ENCODE peak calls at places on chromosomes 16 and 17, in four cellular contexts. One of them, this sample, is unnamed.
A peak's percentile ranks its signal among the peaks of the same experiment; 100 is the strongest.

GRCh38 chr16:11256657-11257130 is 690 bp upstream of the SOCS1 start:
- DNase-seq in mesenchymal stem cell: peak; percentile 81
- DNase-seq in trophoblast cell: peak; percentile 50
- DNase-seq in neuronal stem cell: peak; percentile 46
- DNase-seq in this sample: peak; percentile 57

GRCh38 chr17:41307647-41308046 is 1.5 kb downstream of the KRTAP16-1 start:
- DNase-seq in mesenchymal stem cell: no peak
- DNase-seq in trophoblast cell: no peak
- DNase-seq in neuronal stem cell: no peak
- DNase-seq in this sample: no peak

GRCh38 chr16:68070811-68071546 is 14.2 kb upstream of the NFATC3 start:
- DNase-seq in trophoblast cell: no peak
- DNase-seq in mesenchymal stem cell: no peak
- DNase-seq in neuronal stem cell: no peak
- DNase-seq in this sample: no peak

GRCh38 chr17:46942441-46943217 is 19.7 kb downstream of the GOSR2 start:
- DNase-seq in neuronal stem cell: peak; percentile 63
- DNase-seq in mesenchymal stem cell: peak; percentile 83
- DNase-seq in trophoblast cell: peak; percentile 49
- DNase-seq in this sample: peak; percentile 86

GRCh38 chr17:81142301-81143199 is 22.8 kb upstream of the PVALEF start:
- DNase-seq in mesenchymal stem cell: peak; percentile 72
- DNase-seq in trophoblast cell: peak; percentile 75
- DNase-seq in neuronal stem cell: peak; percentile 61
- DNase-seq in this sample: peak; percentile 89

GRCh38 chr17:50365165-50365564 is 7.8 kb downstream of the MRPL27 start:
- DNase-seq in mesenchymal stem cell: no peak
- DNase-seq in trophoblast cell: no peak
- DNase-seq in neuronal stem cell: no peak
- DNase-seq in this sample: no peak

GRCh38 chr17:14469971-14470370 is 169.1 kb downstream of the HS3ST3B1 start:
- DNase-seq in trophoblast cell: no peak
- DNase-seq in mesenchymal stem cell: no peak
- DNase-seq in neuronal stem cell: no peak
- DNase-seq in this sample: no peak

GRCh38 chr16:87703835-87704375 is 61.9 kb downstream of the KLHDC4 start:
- DNase-seq in mesenchymal stem cell: no peak
- DNase-seq in neuronal stem cell: no peak
- DNase-seq in trophoblast cell: no peak
- DNase-seq in this sample: no peak

GRCh38 chr17:81341347-81342061 is 46.4 kb upstream of the SLC38A10 start:
- DNase-seq in trophoblast cell: no peak
- DNase-seq in mesenchymal stem cell: peak; percentile 56
- DNase-seq in neuronal stem cell: no peak
- DNase-seq in this sample: peak; percentile 48

GRCh38 chr17:1779571-1780074 is 17.8 kb downstream of the SERPINF1 start:
- DNase-seq in trophoblast cell: no peak
- DNase-seq in neuronal stem cell: no peak
- DNase-seq in mesenchymal stem cell: peak; percentile 97
- DNase-seq in this sample: no peak

GRCh38 chr16:14502932-14503741 is 126.9 kb downstream of the PARN start:
- DNase-seq in trophoblast cell: no peak
- DNase-seq in neuronal stem cell: no peak
- DNase-seq in mesenchymal stem cell: peak; percentile 58
- DNase-seq in this sample: no peak

GRCh38 chr16:35598696-35599332 is 2139.4 kb downstream of the TP53TG3F start:
- DNase-seq in neuronal stem cell: no peak
- DNase-seq in mesenchymal stem cell: no peak
- DNase-seq in trophoblast cell: no peak
- DNase-seq in this sample: no peak

GRCh38 chr17:45228985-45229517 is 7.4 kb downstream of the FMNL1 start:
- DNase-seq in neuronal stem cell: no peak
- DNase-seq in trophoblast cell: peak; percentile 51
- DNase-seq in mesenchymal stem cell: peak; percentile 93
- DNase-seq in this sample: peak; percentile 74

GRCh38 chr16:49574826-49575225 is 201.2 kb downstream of the C16orf78 start:
- DNase-seq in neuronal stem cell: no peak
- DNase-seq in trophoblast cell: no peak
- DNase-seq in mesenchymal stem cell: no peak
- DNase-seq in this sample: no peak

GRCh38 chr16:71628810-71629209 is 2.8 kb downstream of the MARVELD3 start:
- DNase-seq in trophoblast cell: no peak
- DNase-seq in mesenchymal stem cell: peak; percentile 26
- DNase-seq in neuronal stem cell: no peak
- DNase-seq in this sample: no peak

GRCh38 chr16:89358030-89359005 is 132.0 kb downstream of the ANKRD11 start:
- DNase-seq in mesenchymal stem cell: no peak
- DNase-seq in neuronal stem cell: no peak
- DNase-seq in trophoblast cell: no peak
- DNase-seq in this sample: no peak

GRCh38 chr17:39364236-39365025 is 37.0 kb downstream of the FBXL20 start:
- DNase-seq in mesenchymal stem cell: no peak
- DNase-seq in neuronal stem cell: no peak
- DNase-seq in trophoblast cell: peak; percentile 69
- DNase-seq in this sample: no peak

GRCh38 chr16:19837331-19837943 is 47.2 kb downstream of the GPRC5B start:
- DNase-seq in mesenchymal stem cell: no peak
- DNase-seq in neuronal stem cell: peak; percentile 54
- DNase-seq in trophoblast cell: no peak
- DNase-seq in this sample: no peak

GRCh38 chr17:81577278-81578000 is 25.3 kb upstream of the FAAP100 start:
- DNase-seq in neuronal stem cell: no peak
- DNase-seq in mesenchymal stem cell: no peak
- DNase-seq in trophoblast cell: no peak
- DNase-seq in this sample: peak; percentile 25

GRCh38 chr16:4378202-4378666 is 6.6 kb downstream of the VASN start:
- DNase-seq in mesenchymal stem cell: no peak
- DNase-seq in trophoblast cell: no peak
- DNase-seq in neuronal stem cell: no peak
- DNase-seq in this sample: no peak
- H2AK5ac ChIP-seq in mesenchymal stem cell: no peak overlapping the region
- H2AK5ac ChIP-seq in trophoblast cell: no peak overlapping the region
- H2AK5ac ChIP-seq in neuronal stem cell: peak overlapping the region; percentile 90
- H2AK5ac ChIP-seq in this sample: no peak overlapping the region

GRCh38 chr16:65057184-65057583 is 64.7 kb downstream of the CDH11 start:
- DNase-seq in trophoblast cell: no peak
- DNase-seq in mesenchymal stem cell: no peak
- DNase-seq in neuronal stem cell: no peak
- DNase-seq in this sample: no peak
- H3K79me1 ChIP-seq in trophoblast cell: no peaks in the 10 kb centered on the region
- H3K79me1 ChIP-seq in mesenchymal stem cell: peaks cover 4% of the 10 kb centered on the region
- H3K79me1 ChIP-seq in neuronal stem cell: peaks cover 6% of the 10 kb centered on the region
- H3K79me1 ChIP-seq in this sample: no peaks in the 10 kb centered on the region

GRCh38 chr17:66715745-66716156 is 119.2 kb upstream of the CACNG5 start:
- DNase-seq in mesenchymal stem cell: peak; percentile 71
- DNase-seq in trophoblast cell: peak; percentile 20
- DNase-seq in neuronal stem cell: peak; percentile 56
- DNase-seq in this sample: peak; percentile 62
- H2AFZ ChIP-seq in mesenchymal stem cell: no peak overlapping the region
- H2AFZ ChIP-seq in trophoblast cell: no peak overlapping the region
- H2AFZ ChIP-seq in neuronal stem cell: no peak overlapping the region
- H2AFZ ChIP-seq in this sample: no peak overlapping the region

GRCh38 chr17:7441202-7441705 is 1.9 kb downstream of the FGF11 start:
- DNase-seq in neuronal stem cell: no peak
- DNase-seq in mesenchymal stem cell: no peak
- DNase-seq in trophoblast cell: no peak
- DNase-seq in this sample: no peak
- H2AK5ac ChIP-seq in neuronal stem cell: no peak overlapping the region
- H2AK5ac ChIP-seq in mesenchymal stem cell: peak overlapping the region; percentile 73
- H2AK5ac ChIP-seq in trophoblast cell: no peak overlapping the region
- H2AK5ac ChIP-seq in this sample: no peak overlapping the region

GRCh38 chr17:73201215-73202069 is 8.6 kb downstream of the COG1 start:
- DNase-seq in trophoblast cell: no peak
- DNase-seq in neuronal stem cell: no peak
- DNase-seq in mesenchymal stem cell: no peak
- DNase-seq in this sample: no peak

GRCh38 chr17:73200476-73200875 is 7.6 kb downstream of the COG1 start:
- DNase-seq in neuronal stem cell: no peak
- DNase-seq in mesenchymal stem cell: no peak
- DNase-seq in trophoblast cell: no peak
- DNase-seq in this sample: no peak

GRCh38 chr17:73203788-73204479 is 11.1 kb downstream of the COG1 start:
- DNase-seq in neuronal stem cell: no peak
- DNase-seq in mesenchymal stem cell: no peak
- DNase-seq in trophoblast cell: no peak
- DNase-seq in this sample: no peak

GRCh38 chr17:73205326-73205980 is 12.6 kb downstream of the COG1 start:
- DNase-seq in mesenchymal stem cell: no peak
- DNase-seq in neuronal stem cell: no peak
- DNase-seq in trophoblast cell: no peak
- DNase-seq in this sample: no peak

GRCh38 chr17:73203135-73203787 is 10.4 kb downstream of the COG1 start:
- DNase-seq in trophoblast cell: no peak
- DNase-seq in mesenchymal stem cell: no peak
- DNase-seq in neuronal stem cell: no peak
- DNase-seq in this sample: no peak
- H3K79me1 ChIP-seq in trophoblast cell: no peaks in the 10 kb centered on the region
- H3K79me1 ChIP-seq in mesenchymal stem cell: peaks cover 31% of the 10 kb centered on the region
- H3K79me1 ChIP-seq in neuronal stem cell: no peaks in the 10 kb centered on the region
- H3K79me1 ChIP-seq in this sample: no peaks in the 10 kb centered on the region

GRCh38 chr16:77679901-77680300 is 42.4 kb upstream of the NUDT7 start:
- DNase-seq in mesenchymal stem cell: no peak
- DNase-seq in neuronal stem cell: no peak
- DNase-seq in trophoblast cell: no peak
- DNase-seq in this sample: no peak

GRCh38 chr16:77682586-77682985 is 39.7 kb upstream of the NUDT7 start:
- DNase-seq in neuronal stem cell: no peak
- DNase-seq in trophoblast cell: no peak
- DNase-seq in mesenchymal stem cell: no peak
- DNase-seq in this sample: no peak

GRCh38 chr16:77680496-77680895 is 41.8 kb upstream of the NUDT7 start:
- DNase-seq in trophoblast cell: no peak
- DNase-seq in neuronal stem cell: no peak
- DNase-seq in mesenchymal stem cell: no peak
- DNase-seq in this sample: no peak

GRCh38 chr16:77677129-77677528 is 45.2 kb upstream of the NUDT7 start:
- DNase-seq in neuronal stem cell: no peak
- DNase-seq in trophoblast cell: peak; percentile 91
- DNase-seq in mesenchymal stem cell: no peak
- DNase-seq in this sample: no peak

DNA sequence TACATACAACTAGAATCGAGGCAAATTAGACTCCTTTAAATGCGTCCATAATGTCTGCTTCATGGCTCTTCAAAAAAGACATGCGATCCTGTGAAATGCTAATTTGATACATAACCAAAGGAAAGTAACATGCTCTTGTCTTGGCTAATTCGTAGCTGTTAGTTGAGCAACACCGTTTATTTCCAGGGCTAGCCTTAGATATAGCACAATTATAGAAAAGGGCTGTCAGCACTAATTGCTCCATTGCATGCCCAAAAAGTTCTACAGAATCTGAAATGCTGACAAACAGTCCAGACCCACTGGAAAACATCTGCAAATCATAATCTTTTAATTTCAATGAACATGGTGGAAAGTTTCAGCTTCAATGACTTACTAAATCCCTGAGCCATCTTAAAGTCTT is 43.0 kb upstream of the NUDT7 start:
- DNase-seq in neuronal stem cell: no peak
- DNase-seq in trophoblast cell: no peak
- DNase-seq in mesenchymal stem cell: no peak
- DNase-seq in this sample: no peak
- H2AFZ ChIP-seq in neuronal stem cell: no peak overlapping the region
- H2AFZ ChIP-seq in trophoblast cell: no peak overlapping the region
- H2AFZ ChIP-seq in mesenchymal stem cell: no peak overlapping the region
- H2AFZ ChIP-seq in this sample: no peak overlapping the region

DNA sequence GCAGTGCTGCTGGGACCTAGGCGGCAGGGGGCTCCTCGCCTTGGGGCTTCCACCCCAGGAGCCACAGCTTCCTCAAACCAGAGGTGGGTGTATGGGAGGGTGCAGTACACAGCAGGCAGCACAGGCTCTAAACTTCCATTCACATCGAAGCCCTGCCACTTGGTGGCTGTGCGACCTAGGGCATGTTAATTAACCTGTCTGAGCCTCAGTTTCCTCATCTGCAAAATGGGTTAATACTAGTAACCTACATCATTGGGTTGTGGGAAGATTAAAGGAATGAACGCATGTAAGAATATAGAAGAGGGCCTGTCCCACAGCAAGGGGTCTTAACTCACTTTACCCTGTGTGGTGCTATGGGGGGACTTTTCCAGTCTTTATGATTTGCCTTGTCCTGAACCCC is 26.8 kb upstream of the LHX1 start:
- DNase-seq in mesenchymal stem cell: no peak
- DNase-seq in trophoblast cell: no peak
- DNase-seq in neuronal stem cell: no peak
- DNase-seq in this sample: no peak
- H2AK5ac ChIP-seq in mesenchymal stem cell: no peak overlapping the region
- H2AK5ac ChIP-seq in trophoblast cell: no peak overlapping the region
- H2AK5ac ChIP-seq in neuronal stem cell: no peak overlapping the region
- H2AK5ac ChIP-seq in this sample: no peak overlapping the region

GRCh38 chr16:81460075-81460474 is 15.5 kb downstream of the CMIP start:
- DNase-seq in trophoblast cell: no peak
- DNase-seq in neuronal stem cell: no peak
- DNase-seq in mesenchymal stem cell: no peak
- DNase-seq in this sample: no peak

GRCh38 chr16:81458149-81458669 is 13.6 kb downstream of the CMIP start:
- DNase-seq in mesenchymal stem cell: no peak
- DNase-seq in trophoblast cell: no peak
- DNase-seq in neuronal stem cell: no peak
- DNase-seq in this sample: no peak

GRCh38 chr16:81461243-81461642 is 16.6 kb downstream of the CMIP start:
- DNase-seq in mesenchymal stem cell: no peak
- DNase-seq in neuronal stem cell: no peak
- DNase-seq in trophoblast cell: no peak
- DNase-seq in this sample: no peak

GRCh38 chr16:81457326-81458133 is 12.9 kb downstream of the CMIP start:
- DNase-seq in trophoblast cell: no peak
- DNase-seq in neuronal stem cell: no peak
- DNase-seq in mesenchymal stem cell: peak; percentile 83
- DNase-seq in this sample: no peak

DNA sequence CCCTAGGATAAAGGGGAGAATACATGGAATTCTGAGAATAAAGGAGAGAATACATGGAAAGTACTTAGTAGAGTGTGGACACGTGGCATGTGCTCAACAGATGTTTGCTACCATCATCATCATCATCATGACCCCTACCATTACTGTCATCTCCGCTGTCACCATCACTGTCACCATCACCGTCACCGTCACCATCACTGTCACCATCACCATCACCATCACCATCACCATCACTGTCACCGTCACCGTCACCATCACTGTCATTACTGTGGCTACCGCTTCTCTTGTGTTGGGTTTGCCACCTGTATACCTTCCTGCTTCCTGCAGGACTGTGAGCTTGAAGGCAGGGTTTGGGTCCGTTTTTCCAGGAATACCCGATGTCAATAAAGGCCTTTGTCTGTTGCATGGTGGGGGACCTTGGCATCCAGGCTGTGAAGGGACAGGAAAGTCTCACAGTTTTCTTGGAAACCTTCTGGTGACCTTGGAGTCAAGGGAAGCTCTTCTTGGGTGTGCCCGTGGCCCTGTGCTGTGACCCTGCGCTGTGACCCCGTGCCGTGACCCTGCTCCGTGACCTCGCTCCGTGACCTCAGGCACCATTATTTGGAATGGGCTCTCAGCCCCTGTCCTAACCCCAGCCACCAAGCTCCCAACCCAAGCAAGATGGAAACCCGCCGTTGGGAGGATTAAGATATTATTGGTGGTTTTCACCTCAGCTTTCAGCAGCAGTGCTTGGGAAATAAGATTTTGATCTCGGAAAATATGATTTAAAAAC is 14.4 kb downstream of the CMIP start:
- DNase-seq in trophoblast cell: no peak
- DNase-seq in mesenchymal stem cell: no peak
- DNase-seq in neuronal stem cell: no peak
- DNase-seq in this sample: no peak
- H3K79me1 ChIP-seq in trophoblast cell: no peaks in the 10 kb centered on the region
- H3K79me1 ChIP-seq in mesenchymal stem cell: peaks cover 61% of the 10 kb centered on the region
- H3K79me1 ChIP-seq in neuronal stem cell: peaks cover 16% of the 10 kb centered on the region
- H3K79me1 ChIP-seq in this sample: no peaks in the 10 kb centered on the region